ENCODE peak calls at places on chromosomes 3 and 15, in five cellular contexts. Q is astrocyte, O is sigmoid colon, G is left lung, M is A549. N is an unnamed sample.

GRCh38 chr3:112308151-112308911 is 14.3 kb upstream of the SLC9C1 start:
- DNase-seq in M (peak), G (no peak), Q (peak), O (no peak), N (peak)

GRCh38 chr3:46504780-46505179 is 7.0 kb downstream of the RTP3 start:
- DNase-seq in M (no peak), Q (no peak), O (no peak), G (no peak), N (no peak)

GRCh38 chr3:99250272-99250671 is 348.8 kb upstream of the DCBLD2 start:
- DNase-seq in M (no peak), O (no peak), G (no peak), Q (peak), N (no peak)

GRCh38 chr3:126022741-126023359 is 53.9 kb downstream of the ROPN1B start:
- DNase-seq in O (no peak), M (no peak), G (no peak), Q (no peak), N (no peak)

GRCh38 chr3:188283347-188283746 is 129.4 kb downstream of the LPP start:
- DNase-seq in G (no peak), O (no peak), Q (no peak), M (no peak), N (no peak)

GRCh38 chr15:82730022-82730530 is 20.4 kb upstream of the AP3B2 start:
- DNase-seq in Q (no peak), O (no peak), G (no peak), M (no peak), N (no peak)

GRCh38 chr3:55675478-55675877 is 188.4 kb upstream of the WNT5A start:
- DNase-seq in Q (no peak), G (no peak), M (no peak), O (no peak), N (no peak)

GRCh38 chr3:178513539-178514410 is 22.5 kb upstream of the KCNMB2 start:
- DNase-seq in G (no peak), O (no peak), M (no peak), Q (no peak), N (no peak)

GRCh38 chr3:145450018-145450682 is 710.8 kb downstream of the PLOD2 start:
- DNase-seq in M (no peak), O (no peak), G (no peak), Q (no peak), N (no peak)

GRCh38 chr3:185283374-185283935 is 29.6 kb upstream of the EHHADH start:
- DNase-seq in G (no peak), Q (peak), M (peak), O (no peak), N (no peak)

GRCh38 chr3:125443923-125444322 is 68.8 kb upstream of the ZNF148 start:
- DNase-seq in M (no peak), O (no peak), G (no peak), Q (peak), N (peak)

GRCh38 chr3:131317667-131318066 is 63.9 kb upstream of the NUDT16 start:
- DNase-seq in O (no peak), G (no peak), Q (no peak), M (no peak), N (no peak)

GRCh38 chr15:99967841-99968371 is 234.7 kb upstream of the LYSMD4 start:
- DNase-seq in M (no peak), Q (no peak), G (peak), O (peak), N (no peak)

GRCh38 chr3:179189764-179190163 is 41.6 kb downstream of the PIK3CA start:
- DNase-seq in O (no peak), Q (peak), M (no peak), G (no peak), N (peak)

GRCh38 chr3:82133070-82133606 is 371.7 kb upstream of the GBE1 start:
- DNase-seq in M (peak), O (peak), Q (peak), G (peak), N (peak)

GRCh38 chr15:31459011-31459748 is 132.5 kb downstream of the KLF13 start:
- DNase-seq in O (no peak), Q (no peak), G (no peak), M (no peak), N (no peak)

GRCh38 chr3:12807066-12807465 is 10.6 kb downstream of the CAND2 start:
- DNase-seq in Q (no peak), G (no peak), O (no peak), M (no peak), N (no peak)

GRCh38 chr3:184261270-184262165 is at the start of gene CAMK2N2:
- DNase-seq in Q (peak), M (peak), G (peak), O (no peak), N (no peak)

GRCh38 chr3:100068758-100069345 is 45.4 kb downstream of the FILIP1L start:
- DNase-seq in G (peak), M (peak), O (peak), Q (peak), N (peak)

GRCh38 chr15:91104111-91104510 is 4.1 kb downstream of the SV2B start:
- DNase-seq in Q (no peak), G (no peak), O (no peak), M (no peak), N (no peak)

GRCh38 chr3:152961323-152961722 is 126.4 kb downstream of the P2RY1 start:
- DNase-seq in O (no peak), M (peak), G (no peak), Q (no peak), N (no peak)

GRCh38 chr3:24812116-24812515 is 317.5 kb upstream of the THRB start:
- DNase-seq in Q (no peak), O (no peak), G (no peak), M (no peak), N (no peak)

GRCh38 chr15:67010898-67011619 is 54.3 kb upstream of the SMAD3 start:
- DNase-seq in Q (peak), O (no peak), G (no peak), M (no peak), N (no peak)

GRCh38 chr3:87461443-87461842 is 185.1 kb upstream of the POU1F1 start:
- DNase-seq in G (no peak), O (no peak), M (no peak), Q (no peak), N (no peak)

GRCh38 chr15:28021281-28022039 is 77.7 kb downstream of the OCA2 start:
- DNase-seq in G (peak), M (peak), O (no peak), Q (peak), N (peak)

GRCh38 chr3:121703973-121704372 is 43.3 kb upstream of the HCLS1 start:
- DNase-seq in Q (no peak), O (no peak), M (no peak), G (no peak), N (no peak)

GRCh38 chr15:29548006-29548405 is 274.3 kb downstream of the TJP1 start:
- DNase-seq in O (no peak), M (no peak), Q (no peak), G (no peak), N (no peak)

GRCh38 chr15:60004019-60004845 is at the start of gene FOXB1:
- DNase-seq in O (no peak), Q (no peak), G (no peak), M (no peak), N (no peak)

GRCh38 chr15:67895237-67895636 is 55.4 kb upstream of the RNU6-1 start:
- DNase-seq in M (no peak), Q (no peak), O (no peak), G (no peak), N (no peak)

GRCh38 chr3:77081240-77081661 is 41.4 kb downstream of the ROBO2 start:
- DNase-seq in Q (peak), G (peak), M (no peak), O (no peak), N (peak)

GRCh38 chr3:122929188-122929465 is 98.4 kb downstream of the SEMA5B start:
- DNase-seq in O (peak), G (no peak), M (no peak), Q (no peak), N (no peak)

GRCh38 chr15:91627473-91628309 is 225.8 kb upstream of the SLCO3A1 start:
- DNase-seq in Q (peak), M (no peak), G (peak), O (peak), N (peak)

GRCh38 chr3:99031778-99032177 is 130.3 kb upstream of the DCBLD2 start:
- DNase-seq in O (no peak), M (no peak), Q (no peak), G (no peak), N (no peak)

GRCh38 chr15:36924076-36924475 is 176.3 kb downstream of the MEIS2 start:
- DNase-seq in M (no peak), G (no peak), O (no peak), Q (no peak), N (no peak)

DNA sequence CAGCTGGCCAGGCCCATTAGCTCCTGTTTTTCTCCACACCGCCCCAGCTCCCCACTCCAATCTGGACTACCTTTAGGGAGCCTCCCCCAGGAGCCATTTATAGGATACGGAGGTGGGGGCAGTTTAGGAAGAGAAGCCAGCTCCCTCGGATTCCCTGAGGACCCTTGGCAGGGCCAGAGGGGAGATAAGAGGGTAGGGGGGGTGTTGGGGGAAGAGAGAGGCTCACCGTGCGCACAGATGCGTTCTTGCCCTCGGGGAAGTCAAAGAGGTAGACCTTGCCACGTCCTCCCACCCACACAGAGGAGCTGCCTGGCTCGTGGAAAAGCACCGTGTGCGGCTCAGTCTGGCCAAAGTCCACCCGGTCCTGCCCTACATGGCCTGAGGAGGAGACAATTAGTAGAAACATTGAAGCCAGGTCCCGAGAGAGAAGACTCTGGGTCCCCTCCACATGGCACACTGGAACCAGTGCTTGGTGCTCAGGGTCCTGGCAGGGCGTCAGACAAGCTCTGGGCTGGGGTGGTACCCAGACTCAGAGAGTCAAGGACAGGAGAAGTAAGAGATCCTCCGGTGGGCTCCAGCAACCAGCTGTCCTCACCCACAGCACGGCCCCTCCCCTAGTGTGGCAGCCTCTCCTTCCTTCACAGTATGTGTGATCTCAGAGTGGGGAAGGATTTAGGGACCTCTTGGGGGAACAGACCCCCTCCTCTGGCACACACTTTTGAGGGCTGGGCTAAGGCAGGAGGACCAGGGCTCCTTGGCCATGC is 15.0 kb downstream of the SEMA7A start:
- DNase-seq in G (no peak), M (no peak), O (no peak), Q (no peak), N (no peak)
- H3K27ac ChIP-seq in G (no peak), M (no peak), O (no peak), Q (peak), N (peak)

DNA sequence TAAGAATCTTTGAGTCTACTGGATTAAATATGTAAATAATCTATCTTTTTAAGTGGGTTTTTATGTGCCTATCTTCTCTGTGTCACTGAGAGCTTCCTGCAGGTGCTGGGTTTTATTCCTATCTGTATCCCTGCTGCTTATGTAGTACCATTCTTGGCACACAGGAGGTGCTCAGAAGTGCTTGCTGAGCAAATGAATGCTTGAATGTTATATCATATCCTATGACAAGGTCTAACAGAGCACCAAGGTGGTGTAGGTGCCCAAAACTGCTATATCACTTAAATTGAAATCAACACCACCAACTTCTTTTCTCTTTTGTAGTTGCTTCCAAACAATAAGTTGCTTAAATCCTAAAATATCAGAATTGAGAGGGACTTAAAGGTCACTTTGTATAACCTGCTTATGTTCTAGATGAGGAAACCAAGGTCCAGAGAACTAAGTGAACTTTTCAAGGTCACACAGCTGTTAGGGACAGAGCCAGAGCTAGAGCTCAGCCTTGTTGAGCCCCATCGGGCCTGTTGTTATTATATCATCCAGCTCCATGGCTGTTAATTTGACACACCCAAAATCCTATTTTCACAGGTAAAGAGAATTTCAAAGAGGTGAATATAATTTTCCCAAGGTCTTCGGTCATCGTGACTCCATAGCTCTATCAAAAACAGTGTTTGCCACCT is 46.0 kb downstream of the CCNL1 start:
- DNase-seq in G (no peak), O (no peak), M (no peak), Q (no peak), N (no peak)
- TF ChIP-seq CTCF in G (no peak), O (no peak), M (no peak), Q (no peak), N (no peak)

GRCh38 chr3:69998759-69999158 is 774 bp upstream of the SAMMSON start:
- DNase-seq in M (no peak), G (no peak), Q (no peak), O (no peak), N (no peak)
- H3K4me3 ChIP-seq in M (peak), G (no peak), Q (peak), O (peak), N (peak)

DNA sequence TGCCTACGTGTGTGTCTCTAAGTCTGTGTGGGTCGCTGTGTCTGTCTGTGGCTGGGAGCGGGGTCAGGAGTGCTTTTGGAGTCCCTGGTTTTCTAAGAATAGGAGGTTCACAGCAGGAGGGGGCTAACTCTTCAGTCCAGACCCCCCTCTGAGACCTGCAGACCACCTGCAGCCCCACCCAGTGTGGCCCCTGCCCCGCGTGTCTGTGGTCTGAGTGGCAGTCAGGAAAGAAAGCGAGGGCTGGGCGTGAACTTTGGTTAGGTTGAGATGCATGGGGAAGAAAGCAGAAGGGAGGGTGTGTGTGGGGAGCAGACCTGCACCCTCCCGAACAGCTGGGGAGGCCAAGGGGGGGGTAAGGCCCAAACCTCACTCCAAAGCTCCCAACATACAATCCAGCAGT is 144.9 kb upstream of the TPM1 start:
- DNase-seq in Q (no peak), G (no peak), M (no peak), O (no peak), N (no peak)
- H3K27ac ChIP-seq in Q (peak), G (no peak), M (peak), O (peak), N (peak)

GRCh38 chr3:42633544-42633943 is 20.0 kb upstream of the ZBTB47 start:
- DNase-seq in Q (no peak), G (no peak), O (no peak), M (no peak), N (no peak)
- TF ChIP-seq CTCF in Q (no peak), G (no peak), O (no peak), M (no peak), N (no peak)

GRCh38 chr3:52494446-52494845 is 692 bp upstream of the STAB1 start:
- DNase-seq in G (no peak), Q (no peak), O (no peak), M (no peak), N (no peak)

GRCh38 chr3:52493232-52494017 is 1.7 kb upstream of the STAB1 start:
- DNase-seq in O (no peak), G (no peak), M (no peak), Q (no peak), N (no peak)

GRCh38 chr3:52495096-52495495 is at the start of gene STAB1:
- DNase-seq in M (no peak), O (peak), Q (no peak), G (no peak), N (no peak)

GRCh38 chr3:52498134-52499054 is 3.3 kb downstream of the STAB1 start:
- DNase-seq in Q (peak), O (peak), M (no peak), G (peak), N (no peak)

GRCh38 chr3:52495777-52496602 is 852 bp downstream of the STAB1 start:
- DNase-seq in O (no peak), Q (peak), M (no peak), G (no peak), N (no peak)
- H3K4me3 ChIP-seq in O (peak), Q (no peak), M (no peak), G (peak), N (no peak)

GRCh38 chr3:44955917-44956316 is 20.1 kb downstream of the ZDHHC3 start:
- DNase-seq in O (no peak), Q (no peak), G (no peak), M (no peak), N (no peak)
- H3K27ac ChIP-seq in O (no peak), Q (no peak), G (peak), M (no peak), N (no peak)

N was measured in AG04450.